ENCODE peak calls at places on chromosome 15, in four cellular contexts. K is AG08396, V is GM10248, J is left cardiac atrium. F is an unnamed sample.

GRCh38 chr15:92098869-92099268 is 245.4 kb downstream of the SLCO3A1 start:
- DNase-seq in V (no peak), K (no peak), J (no peak), F (no peak)

GRCh38 chr15:61750271-61751084 is 309.8 kb downstream of the VPS13C start:
- DNase-seq in V (no peak), J (no peak), K (no peak), F (no peak)

GRCh38 chr15:55695432-55695831 is 47.5 kb downstream of the PRTG start:
- DNase-seq in V (no peak), J (no peak), K (no peak), F (no peak)

GRCh38 chr15:98807262-98807661 is 158.9 kb downstream of the IGF1R start:
- DNase-seq in V (no peak), J (no peak), K (peak; percentile 54), F (no peak)

GRCh38 chr15:44810237-44810636 is 73.9 kb downstream of the TRIM69 start:
- DNase-seq in J (no peak), K (no peak), V (no peak), F (no peak)

GRCh38 chr15:86849563-86849962 is 769.9 kb downstream of the AGBL1 start:
- DNase-seq in K (no peak), J (peak; percentile 21), V (no peak), F (no peak)

GRCh38 chr15:52658955-52659354 is 20.2 kb downstream of the ATOSA start:
- DNase-seq in K (no peak), V (peak; percentile 18), J (no peak), F (no peak)

GRCh38 chr15:77094397-77095030 is 23.6 kb upstream of the TSPAN3 start:
- DNase-seq in K (no peak), V (no peak), J (no peak), F (no peak)

GRCh38 chr15:101803209-101803608 is at the start of gene OR4F6:
- DNase-seq in V (no peak), K (no peak), J (no peak), F (no peak)

GRCh38 chr15:94576889-94577533 is 345.6 kb downstream of the MCTP2 start:
- DNase-seq in V (peak; percentile 23), J (peak; percentile 24), K (no peak), F (no peak)

GRCh38 chr15:70047386-70048195 is 50.1 kb downstream of the TLE3 start:
- DNase-seq in J (peak; percentile 54), V (no peak), K (peak; percentile 44), F (no peak)